ENCODE peak calls at places on chromosomes 3 and 15, in six cellular contexts. E, Q, I, P, C and T are unnamed samples.

GRCh38 chr3:29925150-29925549 is 644.3 kb downstream of the RBMS3 start:
- DNase-seq in E (no peak), Q (no peak), I (no peak), P (no peak), C (no peak), T (no peak)

GRCh38 chr3:10485806-10486205 is 19.6 kb downstream of the ATP2B2 start:
- DNase-seq in E (no peak), Q (no peak), I (no peak), P (no peak), C (no peak), T (no peak)

GRCh38 chr3:14528081-14528480 is 12.1 kb downstream of the GRIP2 start:
- DNase-seq in E (no peak), Q (no peak), I (no peak), P (no peak), C (no peak), T (no peak)

GRCh38 chr15:40925863-40926658 is 3.1 kb upstream of the DLL4 start:
- DNase-seq in E (no peak), Q (no peak), I (no peak), P (peak), C (no peak), T (no peak)

GRCh38 chr3:124576565-124577493 is 153.4 kb upstream of the UMPS start:
- DNase-seq in E (peak), Q (no peak), I (no peak), P (no peak), C (no peak), T (no peak)

GRCh38 chr3:189202583-189202982 is 30.8 kb downstream of the TPRG1 start:
- DNase-seq in E (no peak), Q (no peak), I (no peak), P (no peak), C (no peak), T (no peak)

GRCh38 chr3:173138031-173138430 is 3.0 kb downstream of the SPATA16 start:
- DNase-seq in E (no peak), Q (no peak), I (no peak), P (no peak), C (no peak), T (no peak)

GRCh38 chr15:71011503-71012155 is 103.6 kb upstream of the THSD4 start:
- DNase-seq in E (peak), Q (peak), I (no peak), P (no peak), C (peak), T (no peak)

GRCh38 chr3:99084825-99085224 is 183.3 kb upstream of the DCBLD2 start:
- DNase-seq in E (no peak), Q (no peak), I (no peak), P (no peak), C (no peak), T (no peak)

GRCh38 chr3:155282416-155283091 is 10.9 kb downstream of the STRIT1 start:
- DNase-seq in E (peak), Q (peak), I (no peak), P (no peak), C (no peak), T (no peak)

GRCh38 chr3:184688251-184688851 is 23.5 kb downstream of the MAGEF1 start:
- DNase-seq in E (no peak), Q (no peak), I (no peak), P (no peak), C (no peak), T (no peak)

GRCh38 chr3:188941103-188941502 is 230.7 kb upstream of the TPRG1 start:
- DNase-seq in E (no peak), Q (no peak), I (no peak), P (no peak), C (no peak), T (no peak)

GRCh38 chr15:29968099-29968892 is 114.5 kb upstream of the GOLGA8J start:
- DNase-seq in E (no peak), Q (no peak), I (no peak), P (no peak), C (no peak), T (no peak)

GRCh38 chr3:135047061-135047460 is 252.0 kb downstream of the EPHB1 start:
- DNase-seq in E (no peak), Q (no peak), I (no peak), P (no peak), C (no peak), T (no peak)

GRCh38 chr3:36868614-36869436 is 76.0 kb downstream of the TRANK1 start:
- DNase-seq in E (peak), Q (peak), I (peak), P (peak), C (peak), T (peak)

GRCh38 chr3:40719660-40720287 is 195.0 kb downstream of the ZNF621 start:
- DNase-seq in E (peak), Q (peak), I (no peak), P (no peak), C (no peak), T (no peak)

GRCh38 chr3:14424711-14425573 is 22.5 kb downstream of the SLC6A6 start:
- DNase-seq in E (no peak), Q (no peak), I (no peak), P (no peak), C (no peak), T (peak)